ENCODE peak calls at places on chromosomes 16 and 17, in six cellular contexts. T, D, K, I, E and N are unnamed samples.

GRCh38 chr17:12756786-12757185 is 32.5 kb upstream of the ARHGAP44 start:
- DNase-seq in T (no peak), D (no peak), K (no peak), I (no peak), E (no peak), N (no peak)

GRCh38 chr16:87487361-87487924 is 5.4 kb downstream of the ZCCHC14 start:
- DNase-seq in T (no peak), D (peak; percentile 29), K (peak; percentile 94), I (no peak), E (no peak), N (no peak)

GRCh38 chr17:74325743-74326379 is at the start of gene KIF19:
- DNase-seq in T (no peak), D (no peak), K (no peak), I (no peak), E (no peak), N (no peak)

GRCh38 chr17:6660101-6660500 is 8.5 kb downstream of the C17orf100 start:
- DNase-seq in T (no peak), D (no peak), K (no peak), I (no peak), E (no peak), N (no peak)

GRCh38 chr17:82415336-82415735 is 2.8 kb upstream of the HEXD start:
- DNase-seq in T (no peak), D (no peak), K (no peak), I (no peak), E (no peak), N (no peak)

GRCh38 chr17:7046127-7046724 is 2.3 kb upstream of the SLC16A11 start:
- DNase-seq in T (peak; percentile 91), D (peak; percentile 34), K (peak; percentile 91), I (no peak), E (no peak), N (no peak)

GRCh38 chr17:16013943-16014407 is 14.4 kb downstream of the TTC19 start:
- DNase-seq in T (no peak), D (no peak), K (no peak), I (peak; percentile 53), E (peak; percentile 59), N (peak; percentile 21)

GRCh38 chr16:88743693-88744519 is 37.6 kb downstream of the CTU2 start:
- DNase-seq in T (no peak), D (peak; percentile 60), K (peak; percentile 92), I (no peak), E (no peak), N (peak; percentile 4)

GRCh38 chr17:7405882-7406825 is 1.5 kb upstream of the NLGN2 start:
- DNase-seq in T (no peak), D (no peak), K (no peak), I (no peak), E (no peak), N (no peak)

GRCh38 chr16:67396159-67396774 is 3.0 kb upstream of the TPPP3 start:
- DNase-seq in T (no peak), D (peak; percentile 41), K (peak; percentile 95), I (no peak), E (no peak), N (no peak)

GRCh38 chr17:33086878-33087277 is 95.2 kb downstream of the SPACA3 start:
- DNase-seq in T (no peak), D (no peak), K (no peak), I (no peak), E (no peak), N (no peak)

GRCh38 chr16:68490829-68491575 is 42.7 kb upstream of the SMPD3 start:
- DNase-seq in T (no peak), D (no peak), K (peak; percentile 90), I (peak; percentile 16), E (no peak), N (peak; percentile 16)

GRCh38 chr17:50601789-50602375 is 32.8 kb upstream of the ABCC3 start:
- DNase-seq in T (no peak), D (no peak), K (no peak), I (no peak), E (no peak), N (no peak)

GRCh38 chr17:34638526-34639260 is 59.3 kb downstream of the TMEM132E start:
- DNase-seq in T (no peak), D (no peak), K (no peak), I (no peak), E (no peak), N (no peak)
- TF ChIP-seq CTCF in T (no peak), D (no peak), K (no peak), I (no peak), E (no peak), N (no peak)

DNA sequence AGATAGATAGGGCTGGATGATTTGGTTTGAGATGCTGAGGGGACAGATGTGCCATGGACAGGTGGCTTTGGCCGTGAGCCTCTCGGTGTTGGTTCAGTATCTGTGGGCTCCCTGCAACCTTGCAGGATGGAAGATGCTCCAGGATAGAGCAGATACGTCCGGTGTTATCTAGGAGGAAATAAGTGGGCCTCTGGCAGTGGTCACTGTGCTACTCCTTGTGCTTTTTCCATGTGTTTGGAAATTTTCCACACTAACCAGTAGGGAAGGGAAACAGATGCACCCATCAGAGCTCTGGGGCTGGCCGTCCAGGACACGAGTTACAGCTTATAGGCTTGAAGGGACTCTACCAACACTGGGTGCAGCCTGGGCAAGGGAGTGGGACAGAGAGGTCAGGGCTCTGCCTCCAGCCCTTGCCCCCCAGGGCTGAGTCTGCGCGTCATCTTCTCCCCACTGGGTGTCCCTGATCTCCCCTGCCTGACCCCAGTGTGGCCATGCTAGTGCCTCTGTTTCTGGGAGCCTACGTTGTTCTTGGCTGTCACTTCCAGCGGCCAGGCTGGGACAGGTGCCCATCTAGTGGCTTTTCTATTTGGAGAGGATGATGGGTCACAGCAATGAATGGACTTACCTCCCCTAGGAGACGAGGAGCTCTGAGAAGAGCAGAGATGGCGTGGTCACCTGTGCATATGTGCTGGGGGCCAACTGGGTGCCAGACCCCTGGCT is 166.9 kb downstream of the SEC14L1 start:
- DNase-seq in T (no peak), D (no peak), K (peak; percentile 54), I (no peak), E (no peak), N (no peak)
- TF ChIP-seq CTCF in T (no peak), D (no peak), K (no peak), I (no peak), E (no peak), N (no peak)

DNA sequence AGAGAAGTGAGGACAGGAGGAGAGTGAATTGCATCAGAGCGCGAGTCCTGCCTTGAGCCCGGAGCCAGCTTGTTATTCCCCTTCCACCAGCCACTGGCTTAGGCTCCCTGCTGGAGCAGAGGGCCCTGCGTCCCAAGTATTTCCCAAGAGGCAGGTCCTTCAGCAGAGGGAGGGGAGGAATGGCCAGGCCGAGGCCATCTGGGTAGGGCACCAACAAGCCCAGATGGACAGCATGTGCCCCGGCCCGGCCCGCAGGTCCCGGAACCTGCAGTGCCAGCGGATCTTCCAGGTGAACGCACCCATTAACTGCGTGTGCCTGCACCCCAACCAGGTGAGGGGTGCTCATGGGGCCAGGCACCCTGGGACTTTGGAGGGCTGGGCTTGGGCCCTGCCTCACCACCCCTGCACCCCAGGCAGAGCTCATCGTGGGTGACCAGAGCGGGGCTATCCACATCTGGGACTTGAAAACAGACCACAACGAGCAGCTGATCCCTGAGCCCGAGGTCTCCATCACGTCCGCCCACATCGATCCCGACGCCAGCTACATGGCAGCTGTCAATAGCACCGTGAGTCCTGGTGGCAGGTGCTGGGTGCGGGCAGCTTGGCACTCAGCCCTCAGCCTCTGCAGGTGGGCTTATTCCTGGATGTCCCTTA is 1.7 kb downstream of the MLST8 start:
- DNase-seq in T (no peak), D (no peak), K (peak; percentile 82), I (no peak), E (no peak), N (no peak)
- TF ChIP-seq CTCF in T (no peak), D (no peak), K (no peak), I (no peak), E (no peak), N (no peak)

DNA sequence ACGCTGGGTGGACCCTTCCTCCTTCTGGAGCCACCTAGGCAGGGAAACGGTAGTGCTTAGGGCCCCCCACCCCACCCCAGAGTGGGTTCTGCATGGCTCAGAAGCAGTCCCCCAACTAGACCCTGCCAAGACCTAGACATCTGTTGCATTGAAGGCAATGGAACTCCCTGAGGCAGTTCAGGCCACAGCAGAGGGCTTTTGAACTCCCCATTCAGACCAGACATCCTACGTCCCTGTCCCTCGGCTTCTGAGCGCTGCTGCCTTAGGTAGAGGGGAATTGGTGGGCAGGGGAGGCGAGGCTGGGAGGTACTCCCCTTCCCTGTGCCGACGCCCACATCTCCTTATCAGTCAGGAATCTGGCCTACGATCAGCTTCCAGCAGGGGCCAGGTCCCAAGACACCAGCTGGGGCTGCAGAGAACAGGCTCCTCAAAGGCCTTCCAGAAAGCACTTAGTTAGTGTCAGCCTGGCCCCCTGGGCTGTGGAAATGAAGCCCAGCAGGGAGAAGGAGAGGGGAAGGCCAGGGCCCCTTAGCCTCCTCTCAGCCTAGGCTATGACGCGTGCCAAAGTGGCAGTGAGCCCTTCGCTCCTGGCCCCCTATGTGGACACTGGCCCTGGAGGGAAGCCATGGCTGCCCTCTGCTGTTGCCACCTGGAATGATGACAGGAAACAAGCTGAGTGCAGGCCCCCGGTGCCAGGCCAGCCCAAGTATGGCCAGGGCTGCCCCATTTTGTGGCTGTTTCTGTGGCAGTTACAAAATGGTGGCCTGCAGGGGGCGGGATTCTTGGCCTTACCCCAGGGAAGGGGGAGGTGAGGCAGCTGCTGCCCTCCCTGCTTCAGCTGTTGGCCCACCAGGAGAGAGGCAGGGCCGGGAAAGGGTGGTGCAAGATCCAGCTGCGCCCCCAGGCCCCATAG is 11.1 kb downstream of the TBX4 start:
- DNase-seq in T (peak; percentile 71), D (no peak), K (peak; percentile 53), I (no peak), E (no peak), N (no peak)
- TF ChIP-seq CTCF in T (no peak), D (no peak), K (no peak), I (peak; percentile 16), E (peak; percentile 25), N (peak; percentile 25)

GRCh38 chr16:51376080-51376479 is 225.0 kb upstream of the SALL1 start:
- DNase-seq in T (no peak), D (no peak), K (no peak), I (no peak), E (no peak), N (no peak)

GRCh38 chr16:51374790-51375189 is 223.7 kb upstream of the SALL1 start:
- DNase-seq in T (no peak), D (no peak), K (no peak), I (no peak), E (no peak), N (no peak)

DNA sequence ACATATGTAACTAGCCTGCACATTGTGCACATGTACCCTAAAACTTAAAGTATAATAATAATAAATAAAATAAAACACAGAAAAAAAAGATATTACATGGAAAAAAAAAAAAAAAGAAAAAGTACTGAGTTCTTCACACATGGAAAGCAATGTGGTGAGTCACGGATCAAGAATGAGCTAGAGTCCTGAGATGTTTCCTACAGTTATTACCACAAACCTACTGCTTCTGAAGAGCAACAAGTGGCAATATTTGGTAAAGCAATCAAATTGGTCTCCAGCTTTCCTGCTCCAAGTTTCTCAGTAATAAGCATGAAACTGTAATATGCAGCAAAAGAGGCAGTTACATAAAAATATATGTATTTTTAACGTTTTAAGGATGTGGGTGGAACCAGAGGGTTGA is 223.3 kb upstream of the SALL1 start:
- DNase-seq in T (no peak), D (no peak), K (no peak), I (peak; percentile 86), E (peak; percentile 46), N (peak; percentile 72)
- TF ChIP-seq CTCF in T (no peak), D (no peak), K (no peak), I (peak; percentile 14), E (no peak), N (no peak)